ENCODE peak calls at places on chromosomes 2 and 18, in five cellular contexts. U is astrocyte of the spinal cord, B is Right ventricle myocardium inferior, T is T-helper 2 cell, Q is ACHN. P is an unnamed sample.

GRCh38 chr2:74328573-74328972 is 14.6 kb downstream of the SLC4A5 start:
- DNase-seq in U (no peak), B (no peak), T (no peak), Q (no peak), P (no peak)

GRCh38 chr2:46181306-46181705 is 115.9 kb upstream of the EPAS1 start:
- DNase-seq in U (no peak), B (no peak), T (no peak), Q (no peak), P (no peak)

GRCh38 chr2:9703701-9704221 is 73.0 kb upstream of the YWHAQ start:
- DNase-seq in U (peak), B (no peak), T (no peak), Q (peak), P (no peak)

GRCh38 chr2:105877945-105878344 is 133.2 kb downstream of the NCK2 start:
- DNase-seq in U (no peak), B (no peak), T (no peak), Q (no peak), P (no peak)

GRCh38 chr18:56836173-56836572 is 185.0 kb downstream of the WDR7 start:
- DNase-seq in U (no peak), B (no peak), T (no peak), Q (no peak), P (no peak)

GRCh38 chr18:72868666-72869661 is 1.2 kb upstream of the NETO1 start:
- DNase-seq in U (peak), B (no peak), T (no peak), Q (no peak), P (no peak)

GRCh38 chr2:10033251-10034006 is 9.9 kb upstream of the KLF11 start:
- DNase-seq in U (no peak), B (peak), T (no peak), Q (no peak), P (peak)

GRCh38 chr18:6009751-6010150 is 114.4 kb upstream of the TMEM200C start:
- DNase-seq in U (peak), B (no peak), T (no peak), Q (no peak), P (no peak)

GRCh38 chr2:144515694-144516416 is 4.1 kb downstream of the ZEB2 start:
- DNase-seq in U (peak), B (peak), T (no peak), Q (peak), P (peak)

GRCh38 chr18:72336786-72337185 is 207.4 kb downstream of the CBLN2 start:
- DNase-seq in U (no peak), B (no peak), T (no peak), Q (no peak), P (no peak)

GRCh38 chr2:69243652-69244051 is 143.4 kb downstream of the GFPT1 start:
- DNase-seq in U (no peak), B (no peak), T (no peak), Q (no peak), P (no peak)

GRCh38 chr18:79943608-79944125 is 7.8 kb downstream of the SLC66A2 start:
- DNase-seq in U (no peak), B (no peak), T (no peak), Q (no peak), P (no peak)

GRCh38 chr18:63829886-63830285 is 54.7 kb downstream of the SERPINB7 start:
- DNase-seq in U (no peak), B (no peak), T (no peak), Q (no peak), P (no peak)

GRCh38 chr18:13260114-13260926 is 41.8 kb downstream of the LDLRAD4 start:
- DNase-seq in U (no peak), B (no peak), T (no peak), Q (no peak), P (no peak)

GRCh38 chr2:175937216-175937615 is 64.9 kb downstream of the LNPK start:
- DNase-seq in U (no peak), B (no peak), T (no peak), Q (no peak), P (no peak)

GRCh38 chr2:30503007-30503691 is 56.1 kb downstream of the LCLAT1 start:
- DNase-seq in U (no peak), B (no peak), T (no peak), Q (no peak), P (no peak)

GRCh38 chr2:35803133-35803532 is 552.4 kb upstream of the CRIM1 start:
- DNase-seq in U (no peak), B (no peak), T (no peak), Q (no peak), P (no peak)

GRCh38 chr18:47779381-47779780 is 151.1 kb downstream of the SMAD2 start:
- DNase-seq in U (no peak), B (no peak), T (no peak), Q (peak), P (no peak)

GRCh38 chr2:229300814-229301213 is 29.7 kb upstream of the PID1 start:
- DNase-seq in U (no peak), B (no peak), T (no peak), Q (no peak), P (no peak)

GRCh38 chr2:148718039-148718438 is 73.5 kb downstream of the EPC2 start:
- DNase-seq in U (no peak), B (no peak), T (no peak), Q (no peak), P (no peak)

GRCh38 chr2:157792345-157793052 is 83.6 kb downstream of the ACVR1 start:
- DNase-seq in U (peak), B (no peak), T (no peak), Q (peak), P (no peak)

GRCh38 chr18:62621546-62621945 is 93.8 kb upstream of the PHLPP1 start:
- DNase-seq in U (no peak), B (no peak), T (no peak), Q (no peak), P (peak)

GRCh38 chr18:23053756-23054457 is 81.4 kb upstream of the CABLES1 start:
- DNase-seq in U (peak), B (no peak), T (no peak), Q (no peak), P (no peak)

GRCh38 chr2:104702026-104702425 is 151.9 kb upstream of the POU3F3 start:
- DNase-seq in U (no peak), B (no peak), T (no peak), Q (no peak), P (no peak)

GRCh38 chr2:217396586-217396985 is 536.7 kb upstream of the TNP1 start:
- DNase-seq in U (no peak), B (no peak), T (no peak), Q (no peak), P (no peak)

GRCh38 chr18:35409921-35410320 is 32.8 kb upstream of the ZNF396 start:
- DNase-seq in U (no peak), B (no peak), T (no peak), Q (no peak), P (no peak)

GRCh38 chr2:26610504-26611335 is 30.4 kb downstream of the CIB4 start:
- DNase-seq in U (no peak), B (no peak), T (no peak), Q (no peak), P (no peak)

P was measured in Right ventricle myocardium superior.